ENCODE peak calls at places on chromosomes 7 and 10, in ten cellular contexts. One of them, this sample, is unnamed.

GRCh38 chr7:143126146-143126545 is 5.7 kb upstream of the PIP start:
- DNase-seq in neural crest cell: no peak
- DNase-seq in AG09309: peak; percentile 11
- DNase-seq in fibroblast of the aortic adventitia: peak; percentile 84
- DNase-seq in RWPE1: no peak
- DNase-seq in SHP77: no peak
- DNase-seq in right cardiac atrium: no peak
- DNase-seq in H4: no peak
- DNase-seq in heart right ventricle: no peak
- DNase-seq in aorta: no peak
- DNase-seq in this sample: no peak

GRCh38 chr7:44222074-44222473 is 21.3 kb downstream of the YKT6 start:
- DNase-seq in heart right ventricle: no peak
- DNase-seq in SHP77: no peak
- DNase-seq in fibroblast of the aortic adventitia: no peak
- DNase-seq in right cardiac atrium: peak; percentile 7
- DNase-seq in RWPE1: no peak
- DNase-seq in aorta: peak; percentile 32
- DNase-seq in neural crest cell: no peak
- DNase-seq in H4: no peak
- DNase-seq in AG09309: no peak
- DNase-seq in this sample: no peak

GRCh38 chr10:110820321-110820814 is 51.4 kb upstream of the PDCD4 start:
- DNase-seq in aorta: peak; percentile 70
- DNase-seq in neural crest cell: no peak
- DNase-seq in heart right ventricle: peak; percentile 78
- DNase-seq in right cardiac atrium: peak; percentile 55
- DNase-seq in fibroblast of the aortic adventitia: peak; percentile 59
- DNase-seq in H4: no peak
- DNase-seq in AG09309: no peak
- DNase-seq in SHP77: no peak
- DNase-seq in RWPE1: no peak
- DNase-seq in this sample: peak; percentile 75

GRCh38 chr10:35731828-35732227 is 89.7 kb upstream of the FZD8 start:
- DNase-seq in right cardiac atrium: no peak
- DNase-seq in aorta: no peak
- DNase-seq in RWPE1: no peak
- DNase-seq in neural crest cell: no peak
- DNase-seq in SHP77: no peak
- DNase-seq in heart right ventricle: no peak
- DNase-seq in fibroblast of the aortic adventitia: no peak
- DNase-seq in AG09309: no peak
- DNase-seq in H4: no peak
- DNase-seq in this sample: no peak

GRCh38 chr10:123809632-123810031 is 82.0 kb downstream of the CPXM2 start:
- DNase-seq in RWPE1: no peak
- DNase-seq in H4: no peak
- DNase-seq in fibroblast of the aortic adventitia: no peak
- DNase-seq in heart right ventricle: no peak
- DNase-seq in AG09309: no peak
- DNase-seq in aorta: no peak
- DNase-seq in right cardiac atrium: no peak
- DNase-seq in SHP77: no peak
- DNase-seq in neural crest cell: no peak
- DNase-seq in this sample: no peak

GRCh38 chr10:60901561-60902235 is 42.3 kb downstream of the RHOBTB1 start:
- DNase-seq in fibroblast of the aortic adventitia: no peak
- DNase-seq in right cardiac atrium: peak; percentile 64
- DNase-seq in aorta: no peak
- DNase-seq in H4: no peak
- DNase-seq in heart right ventricle: peak; percentile 84
- DNase-seq in SHP77: no peak
- DNase-seq in neural crest cell: no peak
- DNase-seq in RWPE1: no peak
- DNase-seq in AG09309: no peak
- DNase-seq in this sample: no peak

GRCh38 chr7:2566890-2567662 is 8.3 kb downstream of the IQCE start:
- DNase-seq in neural crest cell: no peak
- DNase-seq in RWPE1: no peak
- DNase-seq in H4: no peak
- DNase-seq in fibroblast of the aortic adventitia: peak; percentile 43
- DNase-seq in right cardiac atrium: no peak
- DNase-seq in SHP77: no peak
- DNase-seq in aorta: no peak
- DNase-seq in heart right ventricle: peak; percentile 20
- DNase-seq in AG09309: no peak
- DNase-seq in this sample: no peak

GRCh38 chr7:67692425-67692824 is 695.8 kb downstream of the TYW1 start:
- DNase-seq in RWPE1: no peak
- DNase-seq in heart right ventricle: no peak
- DNase-seq in SHP77: no peak
- DNase-seq in fibroblast of the aortic adventitia: no peak
- DNase-seq in H4: peak; percentile 82
- DNase-seq in AG09309: no peak
- DNase-seq in aorta: no peak
- DNase-seq in right cardiac atrium: no peak
- DNase-seq in neural crest cell: no peak
- DNase-seq in this sample: no peak

GRCh38 chr7:16753932-16754571 is 497 bp downstream of the TSPAN13 start:
- DNase-seq in fibroblast of the aortic adventitia: no peak
- DNase-seq in aorta: peak; percentile 49
- DNase-seq in H4: peak; percentile 50
- DNase-seq in AG09309: no peak
- DNase-seq in right cardiac atrium: peak; percentile 21
- DNase-seq in RWPE1: peak; percentile 41
- DNase-seq in neural crest cell: peak; percentile 59
- DNase-seq in heart right ventricle: peak; percentile 29
- DNase-seq in SHP77: peak; percentile 67
- DNase-seq in this sample: no peak